ENCODE peak calls at places on chromosomes 1 and 21, in seven cellular contexts. D is EH; F is stimulated activated CD8-positive, alpha-beta memory T cell treated with anti-CD3 and anti-CD28 coated beads, Interleukin-2, amount 100 ng/mL, for 48 hours; L is GF-D8; A is NCI-H1105; K is immature natural killer cell; O is colonic mucosa. J is an unnamed sample.

GRCh38 chr1:205216588-205216987 is 5.1 kb upstream of the DSTYK start:
- DNase-seq in D (no peak), F (no peak), L (no peak), A (no peak), K (no peak), O (no peak), J (no peak)

GRCh38 chr1:29565490-29565889 is 329.2 kb downstream of the PTPRU start:
- DNase-seq in D (no peak), F (no peak), L (no peak), A (no peak), K (no peak), O (no peak), J (no peak)

GRCh38 chr1:80158266-80158665 is 1151.7 kb upstream of the ADGRL4 start:
- DNase-seq in D (no peak), F (no peak), L (no peak), A (no peak), K (no peak), O (no peak), J (no peak)

GRCh38 chr1:47676311-47677054 is 238.6 kb downstream of the FOXD2 start:
- DNase-seq in D (no peak), F (no peak), L (no peak), A (no peak), K (no peak), O (peak), J (no peak)

GRCh38 chr1:22077728-22078127 is 25.2 kb downstream of the CDC42 start:
- DNase-seq in D (peak), F (no peak), L (no peak), A (no peak), K (no peak), O (no peak), J (no peak)

GRCh38 chr21:38471766-38472165 is 26.5 kb downstream of the ERG start:
- DNase-seq in D (no peak), F (no peak), L (no peak), A (no peak), K (no peak), O (no peak), J (no peak)

GRCh38 chr1:232543194-232543593 is 86.7 kb downstream of the SIPA1L2 start:
- DNase-seq in D (no peak), F (no peak), L (no peak), A (no peak), K (no peak), O (no peak), J (no peak)

GRCh38 chr1:176017722-176018121 is 189.4 kb downstream of the COP1 start:
- DNase-seq in D (no peak), F (no peak), L (no peak), A (no peak), K (no peak), O (no peak), J (no peak)

GRCh38 chr21:26887241-26887640 is 42.0 kb upstream of the ADAMTS1 start:
- DNase-seq in D (peak), F (no peak), L (no peak), A (no peak), K (no peak), O (no peak), J (no peak)